ENCODE peak calls at places on chromosomes 2 and 18, in five cellular contexts. One of them, this sample, is unnamed. For H3K4me1 and H3K27me3, the result is how much of the 10 kb centered on the place peaks cover.

GRCh38 chr2:122598784-122599183 is 843.3 kb downstream of the TSN start:
- DNase-seq in prostate gland: no peak
- DNase-seq in psoas muscle: no peak
- DNase-seq in body of pancreas: no peak
- DNase-seq in transverse colon: no peak
- DNase-seq in this sample: no peak

GRCh38 chr18:79644006-79644665 is 35.5 kb upstream of the CTDP1 start:
- DNase-seq in prostate gland: peak
- DNase-seq in psoas muscle: peak
- DNase-seq in body of pancreas: peak
- DNase-seq in transverse colon: peak
- DNase-seq in this sample: peak

GRCh38 chr2:199982444-199982843 is 27.1 kb downstream of the MAIP1 start:
- DNase-seq in prostate gland: peak
- DNase-seq in psoas muscle: no peak
- DNase-seq in body of pancreas: no peak
- DNase-seq in transverse colon: no peak
- DNase-seq in this sample: no peak

GRCh38 chr2:43178602-43179542 is 47.5 kb downstream of the ZFP36L2 start:
- DNase-seq in prostate gland: peak
- DNase-seq in psoas muscle: peak
- DNase-seq in body of pancreas: peak
- DNase-seq in transverse colon: peak
- DNase-seq in this sample: peak

GRCh38 chr18:22399949-22400348 is 17.8 kb downstream of the CTAGE1 start:
- DNase-seq in prostate gland: no peak
- DNase-seq in psoas muscle: no peak
- DNase-seq in body of pancreas: no peak
- DNase-seq in transverse colon: no peak
- DNase-seq in this sample: no peak

GRCh38 chr2:199366406-199366805 is 91.3 kb downstream of the SATB2 start:
- DNase-seq in prostate gland: no peak
- DNase-seq in psoas muscle: no peak
- DNase-seq in body of pancreas: no peak
- DNase-seq in transverse colon: no peak
- DNase-seq in this sample: no peak

GRCh38 chr2:68169308-68169707 is 11.6 kb downstream of the PNO1 start:
- DNase-seq in prostate gland: no peak
- DNase-seq in psoas muscle: no peak
- DNase-seq in body of pancreas: no peak
- DNase-seq in transverse colon: no peak
- DNase-seq in this sample: no peak

GRCh38 chr2:1886405-1886992 is 142.2 kb upstream of the PXDN start:
- DNase-seq in prostate gland: peak
- DNase-seq in psoas muscle: peak
- DNase-seq in body of pancreas: peak
- DNase-seq in transverse colon: peak
- DNase-seq in this sample: peak

GRCh38 chr2:175844169-175844568 is 157.9 kb downstream of the LNPK start:
- DNase-seq in prostate gland: no peak
- DNase-seq in psoas muscle: no peak
- DNase-seq in body of pancreas: no peak
- DNase-seq in transverse colon: no peak
- DNase-seq in this sample: peak

GRCh38 chr2:24969784-24970183 is 2.0 kb downstream of the DNAJC27 start:
- DNase-seq in prostate gland: no peak
- DNase-seq in psoas muscle: no peak
- DNase-seq in body of pancreas: no peak
- DNase-seq in transverse colon: no peak
- DNase-seq in this sample: no peak

GRCh38 chr18:6877288-6877687 is 147.8 kb downstream of the ARHGAP28 start:
- DNase-seq in prostate gland: no peak
- DNase-seq in psoas muscle: no peak
- DNase-seq in body of pancreas: no peak
- DNase-seq in transverse colon: no peak
- DNase-seq in this sample: no peak

GRCh38 chr2:23293063-23293462 is 91.9 kb upstream of the KLHL29 start:
- DNase-seq in prostate gland: peak
- DNase-seq in psoas muscle: peak
- DNase-seq in body of pancreas: peak
- DNase-seq in transverse colon: no peak
- DNase-seq in this sample: no peak

GRCh38 chr2:224181534-224182155 is 142.6 kb upstream of the SERPINE2 start:
- DNase-seq in prostate gland: no peak
- DNase-seq in psoas muscle: no peak
- DNase-seq in body of pancreas: no peak
- DNase-seq in transverse colon: no peak
- DNase-seq in this sample: no peak

GRCh38 chr18:3248062-3248669 is 565 bp downstream of the MYL12A start:
- DNase-seq in prostate gland: no peak
- DNase-seq in psoas muscle: peak
- DNase-seq in body of pancreas: peak
- DNase-seq in transverse colon: peak
- DNase-seq in this sample: peak

GRCh38 chr18:34660572-34660971 is 49.5 kb upstream of the DTNA start:
- DNase-seq in prostate gland: no peak
- DNase-seq in psoas muscle: no peak
- DNase-seq in body of pancreas: no peak
- DNase-seq in transverse colon: no peak
- DNase-seq in this sample: no peak

GRCh38 chr2:120398961-120399888 is 53.3 kb downstream of the INHBB start:
- DNase-seq in prostate gland: no peak
- DNase-seq in psoas muscle: no peak
- DNase-seq in body of pancreas: no peak
- DNase-seq in transverse colon: peak
- DNase-seq in this sample: peak

GRCh38 chr2:67165141-67165990 is 231.8 kb upstream of the ETAA1 start:
- DNase-seq in prostate gland: no peak
- DNase-seq in psoas muscle: no peak
- DNase-seq in body of pancreas: no peak
- DNase-seq in transverse colon: no peak
- DNase-seq in this sample: no peak

GRCh38 chr2:170204561-170204960 is 26.6 kb downstream of the MYO3B start:
- DNase-seq in prostate gland: no peak
- DNase-seq in psoas muscle: no peak
- DNase-seq in body of pancreas: no peak
- DNase-seq in transverse colon: no peak
- DNase-seq in this sample: no peak

GRCh38 chr2:212728717-212729116 is 190.1 kb upstream of the ERBB4 start:
- DNase-seq in prostate gland: no peak
- DNase-seq in psoas muscle: no peak
- DNase-seq in body of pancreas: no peak
- DNase-seq in transverse colon: no peak
- DNase-seq in this sample: no peak

DNA sequence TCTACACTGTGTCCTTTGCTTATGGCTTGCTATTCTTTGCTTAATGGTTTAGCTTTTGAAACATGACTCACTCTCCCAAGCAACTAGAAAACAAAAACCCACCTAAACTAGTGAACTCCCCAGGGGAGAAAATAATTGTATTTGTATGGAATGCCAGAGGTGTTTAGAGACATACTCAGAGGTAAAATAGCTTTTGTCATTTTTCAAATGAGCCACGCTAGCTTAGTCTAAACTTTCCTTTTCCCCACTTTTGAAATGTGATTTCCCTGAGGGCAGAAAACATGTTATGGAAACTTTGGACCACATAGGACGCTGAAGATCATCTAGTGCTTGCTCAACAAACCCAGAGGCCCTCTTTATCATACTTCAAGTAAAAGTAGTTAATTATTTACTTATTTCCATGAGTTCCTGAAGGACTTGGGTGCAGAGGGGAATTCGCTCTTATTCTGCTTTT is 16.5 kb upstream of the CYTIP start:
- DNase-seq in prostate gland: no peak
- DNase-seq in psoas muscle: no peak
- DNase-seq in body of pancreas: peak
- DNase-seq in transverse colon: no peak
- DNase-seq in this sample: no peak
- H3K4me1 ChIP-seq in prostate gland: under half
- H3K4me1 ChIP-seq in psoas muscle: under half
- H3K4me1 ChIP-seq in body of pancreas: under half
- H3K4me1 ChIP-seq in transverse colon: under half
- H3K4me1 ChIP-seq in this sample: under half

DNA sequence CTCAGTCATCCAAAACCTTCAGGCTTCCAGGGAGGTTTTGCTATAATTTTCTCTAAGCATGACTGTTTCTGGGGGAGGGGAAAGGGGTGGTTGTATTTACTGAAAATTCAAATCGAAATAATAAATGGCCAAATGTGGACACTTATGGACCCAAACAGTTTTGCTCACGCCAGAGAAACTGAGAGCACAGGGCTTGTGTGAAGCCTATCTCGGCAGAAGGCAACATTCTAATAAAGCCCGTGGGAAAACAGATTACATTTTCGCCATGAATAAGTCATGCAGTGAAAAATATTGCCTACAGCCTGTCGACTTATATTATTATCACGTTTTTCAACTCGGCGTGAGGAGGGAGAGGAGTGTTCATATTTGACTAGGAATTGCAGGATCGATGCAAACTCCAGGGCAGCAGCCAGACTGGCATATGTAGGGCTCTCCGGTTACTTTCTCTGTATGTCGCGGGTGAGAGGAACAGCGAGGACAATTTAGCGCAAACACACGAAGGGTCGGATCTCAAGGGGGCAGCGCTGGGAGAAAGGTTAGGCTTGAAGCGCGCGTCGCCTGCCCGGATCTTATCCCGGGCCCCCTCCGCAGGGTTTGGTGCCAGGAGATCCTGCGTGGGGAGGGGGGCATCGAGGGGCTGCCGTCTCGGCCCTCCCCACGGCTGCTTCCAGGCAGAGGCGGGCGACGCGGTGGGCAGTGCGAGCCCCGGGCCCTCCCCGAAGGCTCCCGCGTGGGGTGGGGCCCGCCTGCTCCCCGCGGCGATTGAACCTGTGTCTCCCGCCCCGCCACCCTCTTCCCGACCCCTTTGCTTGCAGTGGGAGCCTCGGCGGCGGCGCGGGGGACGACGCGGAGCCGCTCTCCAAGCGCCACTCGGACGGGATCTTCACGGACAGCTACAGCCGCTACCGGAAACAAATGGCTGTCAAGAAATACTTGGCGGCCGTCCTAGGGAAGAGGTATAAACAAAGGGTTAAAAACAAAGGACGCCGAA is 4.3 kb downstream of the ADCYAP1 start:
- DNase-seq in prostate gland: no peak
- DNase-seq in psoas muscle: no peak
- DNase-seq in body of pancreas: no peak
- DNase-seq in transverse colon: no peak
- DNase-seq in this sample: no peak
- H3K4me3 ChIP-seq in prostate gland: peak
- H3K4me3 ChIP-seq in psoas muscle: peak
- H3K4me3 ChIP-seq in body of pancreas: no peak
- H3K4me3 ChIP-seq in transverse colon: peak
- H3K4me3 ChIP-seq in this sample: no peak

GRCh38 chr18:57423821-57424220 is 11.4 kb upstream of the ONECUT2 start:
- DNase-seq in prostate gland: no peak
- DNase-seq in psoas muscle: no peak
- DNase-seq in body of pancreas: no peak
- DNase-seq in transverse colon: no peak
- DNase-seq in this sample: no peak
- H3K27me3 ChIP-seq in prostate gland: under half
- H3K27me3 ChIP-seq in psoas muscle: half or more
- H3K27me3 ChIP-seq in body of pancreas: under half
- H3K27me3 ChIP-seq in transverse colon: half or more
- H3K27me3 ChIP-seq in this sample: under half

DNA sequence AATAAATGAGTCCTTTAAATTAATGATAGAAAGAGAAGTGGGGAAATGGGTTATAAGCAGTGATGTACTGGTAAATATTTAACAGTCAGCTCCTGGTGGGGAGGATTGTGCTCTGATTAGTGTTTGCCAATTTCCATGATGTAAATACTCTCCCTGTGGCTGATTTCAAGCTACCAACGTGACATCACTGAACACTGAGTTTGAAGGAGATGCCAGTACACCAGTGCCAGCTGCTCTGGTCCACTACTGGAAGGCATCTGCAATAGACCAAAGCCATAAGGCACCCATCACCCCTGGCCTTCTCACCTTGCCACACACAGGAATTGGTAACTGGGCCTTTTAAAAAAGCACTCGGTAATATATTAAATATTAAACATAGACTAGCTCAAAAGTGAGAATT is 77.7 kb downstream of the TGOLN2 start:
- DNase-seq in prostate gland: no peak
- DNase-seq in psoas muscle: no peak
- DNase-seq in body of pancreas: peak
- DNase-seq in transverse colon: no peak
- DNase-seq in this sample: no peak
- H3K4me1 ChIP-seq in prostate gland: under half
- H3K4me1 ChIP-seq in psoas muscle: under half
- H3K4me1 ChIP-seq in body of pancreas: under half
- H3K4me1 ChIP-seq in transverse colon: under half
- H3K4me1 ChIP-seq in this sample: under half

GRCh38 chr2:104841694-104842093 is 12.2 kb upstream of the POU3F3 start:
- DNase-seq in prostate gland: no peak
- DNase-seq in psoas muscle: no peak
- DNase-seq in body of pancreas: no peak
- DNase-seq in transverse colon: no peak
- DNase-seq in this sample: no peak
- H3K4me3 ChIP-seq in prostate gland: no peak
- H3K4me3 ChIP-seq in psoas muscle: no peak
- H3K4me3 ChIP-seq in body of pancreas: no peak
- H3K4me3 ChIP-seq in transverse colon: no peak
- H3K4me3 ChIP-seq in this sample: no peak

DNA sequence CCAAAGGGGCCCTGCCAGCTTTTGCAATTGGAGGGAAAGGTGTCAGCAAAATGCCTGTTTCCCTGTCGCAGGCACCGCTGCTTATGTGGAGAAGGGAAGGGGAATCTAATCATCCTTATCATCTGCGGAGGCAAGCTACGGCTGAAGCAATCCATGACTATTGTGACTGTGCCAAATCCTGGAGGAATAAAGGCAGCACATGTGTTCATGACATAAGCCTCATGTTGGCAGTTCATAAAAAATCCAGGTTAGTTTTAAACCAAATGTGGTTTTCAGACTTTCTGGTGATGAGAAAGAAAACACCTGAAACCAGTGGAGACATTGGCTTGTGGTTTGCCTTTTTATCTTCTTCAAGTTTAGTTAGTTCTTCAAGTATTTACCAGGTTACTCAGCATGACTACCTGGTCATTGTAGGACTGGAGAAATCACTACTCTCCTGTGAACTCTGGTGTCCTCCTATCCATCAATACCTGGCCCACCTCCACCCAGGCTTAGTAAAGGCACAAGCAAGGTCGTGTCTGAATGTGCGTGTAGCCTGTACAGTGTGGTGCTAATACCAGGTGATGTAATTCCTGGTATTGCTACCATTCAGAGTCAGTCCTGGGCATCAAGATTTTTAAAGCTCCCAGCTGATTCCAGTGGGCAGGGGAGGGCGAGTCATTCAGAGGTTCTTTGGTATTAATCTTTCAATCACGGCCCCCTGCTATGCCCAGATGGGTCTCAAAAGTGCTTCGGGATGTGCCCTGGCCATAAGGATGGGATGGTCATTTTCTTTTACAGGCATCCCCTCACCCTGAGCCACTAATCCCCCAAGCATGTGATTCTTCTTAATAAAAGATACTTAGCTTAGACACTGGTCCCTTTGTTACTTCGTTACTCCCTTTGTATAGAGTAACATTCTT is 96.8 kb downstream of the TGFA start:
- DNase-seq in prostate gland: no peak
- DNase-seq in psoas muscle: no peak
- DNase-seq in body of pancreas: peak
- DNase-seq in transverse colon: no peak
- DNase-seq in this sample: no peak
- H3K27me3 ChIP-seq in prostate gland: under half
- H3K27me3 ChIP-seq in psoas muscle: under half
- H3K27me3 ChIP-seq in body of pancreas: under half
- H3K27me3 ChIP-seq in transverse colon: under half
- H3K27me3 ChIP-seq in this sample: under half

GRCh38 chr2:101809656-101810055 is 112.1 kb downstream of the MAP4K4 start:
- DNase-seq in prostate gland: no peak
- DNase-seq in psoas muscle: no peak
- DNase-seq in body of pancreas: no peak
- DNase-seq in transverse colon: no peak
- DNase-seq in this sample: peak
- H3K4me1 ChIP-seq in prostate gland: under half
- H3K4me1 ChIP-seq in psoas muscle: under half
- H3K4me1 ChIP-seq in body of pancreas: under half
- H3K4me1 ChIP-seq in transverse colon: under half
- H3K4me1 ChIP-seq in this sample: under half

This sample was measured in SJCRH30.